ENCODE peak calls at places on chromosome 11, in eight cellular contexts. S is adrenal gland, P is B cell, O is AG04450, G is uterus, I is kidney, T is foreskin fibroblast, J is GM20000. Y is an unnamed sample.

GRCh38 chr11:77506857-77507256 is 33.0 kb upstream of the PAK1 start:
- DNase-seq in S (no peak), P (no peak), O (no peak), G (no peak), I (no peak), T (peak; percentile 20), J (no peak), Y (no peak)

GRCh38 chr11:46529086-46529905 is 64.5 kb downstream of the AMBRA1 start:
- DNase-seq in S (peak; percentile 76), P (peak; percentile 80), O (no peak), G (peak; percentile 30), I (no peak), T (peak; percentile 74), J (peak; percentile 84), Y (no peak)

GRCh38 chr11:111870113-111870512 is 1.3 kb downstream of the ALG9 start:
- DNase-seq in S (no peak), P (no peak), O (no peak), G (no peak), I (no peak), T (no peak), J (no peak), Y (no peak)

GRCh38 chr11:88543902-88544655 is 206.5 kb upstream of the CTSC start:
- DNase-seq in S (peak; percentile 81), P (peak; percentile 65), O (peak; percentile 90), G (peak; percentile 81), I (peak; percentile 80), T (peak; percentile 97), J (peak; percentile 72), Y (no peak)

GRCh38 chr11:122656631-122657101 is 1.1 kb downstream of the UBASH3B start:
- DNase-seq in S (peak; percentile 32), P (peak; percentile 53), O (no peak), G (no peak), I (peak; percentile 83), T (no peak), J (peak; percentile 36), Y (no peak)

GRCh38 chr11:74255741-74256369 is 55.6 kb downstream of the P4HA3 start:
- DNase-seq in S (peak; percentile 57), P (peak; percentile 72), O (no peak), G (peak; percentile 60), I (no peak), T (peak; percentile 86), J (peak; percentile 70), Y (no peak)

GRCh38 chr11:100151944-100152343 is 535.1 kb upstream of the ARHGAP42 start:
- DNase-seq in S (no peak), P (no peak), O (no peak), G (no peak), I (peak; percentile 82), T (no peak), J (no peak), Y (no peak)

GRCh38 chr11:126700773-126701554 is 299.6 kb downstream of the KIRREL3 start:
- DNase-seq in S (no peak), P (no peak), O (no peak), G (no peak), I (no peak), T (peak; percentile 17), J (peak; percentile 34), Y (no peak)

GRCh38 chr11:79902493-79902892 is 461.7 kb upstream of the TENM4 start:
- DNase-seq in S (no peak), P (no peak), O (no peak), G (no peak), I (no peak), T (no peak), J (no peak), Y (no peak)

GRCh38 chr11:33642461-33643166 is 58.0 kb downstream of the C11orf91 start:
- DNase-seq in S (no peak), P (no peak), O (no peak), G (no peak), I (no peak), T (no peak), J (no peak), Y (no peak)

GRCh38 chr11:70159612-70160570 is 43.2 kb upstream of the FADD start:
- DNase-seq in S (no peak), P (no peak), O (no peak), G (peak; percentile 54), I (peak; percentile 92), T (peak; percentile 31), J (no peak), Y (no peak)

GRCh38 chr11:132056689-132057088 is 686.3 kb downstream of the NTM start:
- DNase-seq in S (no peak), P (no peak), O (peak; percentile 45), G (no peak), I (no peak), T (peak; percentile 79), J (no peak), Y (no peak)

GRCh38 chr11:126163074-126163700 is 48.3 kb downstream of the RPUSD4 start:
- DNase-seq in S (no peak), P (no peak), O (peak; percentile 71), G (peak; percentile 86), I (no peak), T (peak; percentile 94), J (no peak), Y (no peak)

GRCh38 chr11:75733346-75734107 is 15.9 kb downstream of the MOGAT2 start:
- DNase-seq in S (no peak), P (no peak), O (no peak), G (no peak), I (no peak), T (no peak), J (no peak), Y (no peak)

GRCh38 chr11:75735181-75735845 is 17.7 kb downstream of the MOGAT2 start:
- DNase-seq in S (no peak), P (no peak), O (no peak), G (no peak), I (no peak), T (no peak), J (no peak), Y (no peak)

GRCh38 chr11:75734491-75735180 is 17.0 kb downstream of the MOGAT2 start:
- DNase-seq in S (no peak), P (no peak), O (no peak), G (no peak), I (no peak), T (no peak), J (no peak), Y (no peak)

GRCh38 chr11:75728992-75729391 is 11.4 kb downstream of the MOGAT2 start:
- DNase-seq in S (no peak), P (no peak), O (no peak), G (no peak), I (no peak), T (no peak), J (no peak), Y (no peak)

DNA sequence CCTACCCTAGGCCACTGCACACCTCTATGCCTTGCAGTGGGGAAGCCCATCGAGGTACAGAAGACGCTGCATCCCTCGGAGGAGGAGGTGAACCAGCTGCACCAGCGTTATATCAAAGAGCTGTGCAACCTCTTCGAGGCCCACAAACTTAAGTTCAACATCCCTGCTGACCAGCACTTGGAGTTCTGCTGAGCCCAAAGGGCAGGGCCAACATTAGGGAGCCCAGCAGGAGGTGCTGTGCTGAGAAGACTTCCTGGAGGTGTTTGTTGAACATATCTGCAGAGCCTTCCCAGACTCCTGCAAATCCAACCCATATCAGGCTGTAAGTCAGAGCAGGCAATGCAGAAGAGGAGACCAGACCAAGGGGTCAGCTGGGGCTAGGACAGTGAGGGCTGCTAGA is 13.5 kb downstream of the MOGAT2 start:
- DNase-seq in S (no peak), P (no peak), O (no peak), G (no peak), I (no peak), T (no peak), J (no peak), Y (no peak)
- TF ChIP-seq CTCF in S (no peak), P (no peak), O (no peak), G (no peak), I (no peak), T (no peak), J (no peak), Y (no peak)

GRCh38 chr11:7548659-7549283 is 35.0 kb downstream of the PPFIBP2 start:
- DNase-seq in S (no peak), P (peak; percentile 36), O (no peak), G (no peak), I (no peak), T (no peak), J (peak; percentile 52), Y (no peak)
- TF ChIP-seq CTCF in S (peak; percentile 21), P (peak; percentile 49), O (no peak), G (no peak), I (peak; percentile 48), T (no peak), J (peak; percentile 54), Y (no peak)

DNA sequence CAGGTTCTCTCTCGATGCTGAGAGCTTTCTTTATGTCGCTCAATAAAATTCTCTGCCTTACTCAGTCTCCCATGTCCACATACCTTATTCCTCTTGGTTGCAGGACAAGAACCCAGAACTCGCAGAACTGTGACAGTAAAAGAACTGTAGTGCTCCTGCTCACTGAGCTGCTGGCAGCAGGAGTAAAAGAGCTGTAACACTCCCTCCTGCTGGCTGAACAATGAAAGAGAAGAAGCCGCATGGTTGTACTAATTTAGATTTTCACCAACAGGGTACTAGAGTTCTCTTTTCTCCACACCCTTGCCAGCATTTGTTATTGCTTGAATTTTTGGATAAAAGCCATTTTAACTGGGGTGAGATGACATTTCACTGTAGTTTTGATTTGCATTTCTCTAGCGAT is 433.2 kb downstream of the GUCY1A2 start:
- DNase-seq in S (no peak), P (no peak), O (no peak), G (no peak), I (no peak), T (peak; percentile 59), J (no peak), Y (no peak)
- TF ChIP-seq CTCF in S (peak; percentile 19), P (no peak), O (peak; percentile 61), G (peak; percentile 11), I (peak; percentile 3), T (peak; percentile 46), J (no peak), Y (peak; percentile 79)

GRCh38 chr11:11075515-11076171 is 217.8 kb upstream of the ZBED5 start:
- DNase-seq in S (no peak), P (no peak), O (no peak), G (no peak), I (no peak), T (peak; percentile 6), J (no peak), Y (no peak)

GRCh38 chr11:11077898-11078297 is 220.0 kb upstream of the ZBED5 start:
- DNase-seq in S (no peak), P (no peak), O (no peak), G (no peak), I (no peak), T (no peak), J (no peak), Y (no peak)

GRCh38 chr11:11076879-11077278 is 219.0 kb upstream of the ZBED5 start:
- DNase-seq in S (no peak), P (no peak), O (no peak), G (no peak), I (no peak), T (no peak), J (no peak), Y (no peak)

GRCh38 chr11:11076276-11076675 is 218.4 kb upstream of the ZBED5 start:
- DNase-seq in S (no peak), P (no peak), O (no peak), G (no peak), I (no peak), T (no peak), J (no peak), Y (no peak)

DNA sequence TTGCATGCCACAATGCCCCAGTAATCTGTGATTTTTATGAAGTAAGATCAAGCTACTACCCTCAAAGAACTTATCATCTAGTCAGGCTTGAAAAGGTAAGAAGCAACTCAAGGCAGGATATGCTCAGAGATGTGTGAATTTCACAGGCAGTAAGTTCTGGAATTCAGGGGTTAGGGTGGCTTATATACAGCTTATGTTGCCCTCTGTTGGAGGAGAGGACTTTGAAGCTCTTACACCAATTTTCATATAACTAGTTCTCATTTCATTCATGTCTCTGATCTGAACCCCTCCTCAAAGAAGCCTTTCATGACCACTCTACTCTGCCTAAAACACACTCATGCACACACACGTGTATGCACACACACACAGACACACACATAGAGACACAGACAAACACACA is 220.5 kb upstream of the ZBED5 start:
- DNase-seq in S (no peak), P (no peak), O (no peak), G (no peak), I (no peak), T (peak; percentile 46), J (no peak), Y (no peak)
- TF ChIP-seq CTCF in S (no peak), P (no peak), O (peak; percentile 31), G (peak; percentile 13), I (no peak), T (no peak), J (no peak), Y (peak; percentile 54)